ENCODE peak calls at places on chromosomes 12 and 14, in seven cellular contexts. U is neuronal stem cell, S is IMR-90, Z is H9, N is mesenchymal stem cell, B is H1, Q is trophoblast cell. P is an unnamed sample.

GRCh38 chr14:74019743-74020142 is 594 bp downstream of the BBOF1 start:
- DNase-seq in U (no peak), S (peak), Z (no peak), N (peak), B (no peak), Q (peak), P (no peak)

GRCh38 chr12:11892065-11892391 is 178.7 kb upstream of the BCL2L14 start:
- DNase-seq in U (no peak), S (no peak), Z (no peak), N (no peak), B (no peak), Q (no peak), P (peak)

GRCh38 chr12:60421741-60422140 is 825.9 kb downstream of the SLC16A7 start:
- DNase-seq in U (no peak), S (peak), Z (no peak), N (no peak), B (no peak), Q (no peak), P (no peak)

GRCh38 chr14:77965919-77966435 is 166.1 kb downstream of the ADCK1 start:
- DNase-seq in U (no peak), S (peak), Z (peak), N (peak), B (peak), Q (peak), P (peak)

GRCh38 chr12:30996752-30997151 is 70.2 kb downstream of the TSPAN11 start:
- DNase-seq in U (no peak), S (no peak), Z (no peak), N (no peak), B (no peak), Q (no peak), P (no peak)

GRCh38 chr14:68510201-68510600 is 282.7 kb downstream of the ZFP36L1 start:
- DNase-seq in U (no peak), S (peak), Z (no peak), N (peak), B (no peak), Q (no peak), P (no peak)

GRCh38 chr12:102465762-102466560 is 14.4 kb downstream of the IGF1 start:
- DNase-seq in U (no peak), S (no peak), Z (no peak), N (no peak), B (no peak), Q (peak), P (peak)

GRCh38 chr12:50258167-50258551 is 25.2 kb downstream of the LIMA1 start:
- DNase-seq in U (no peak), S (no peak), Z (no peak), N (no peak), B (no peak), Q (peak), P (no peak)

GRCh38 chr14:64708148-64709004 is 4.2 kb downstream of the PLEKHG3 start:
- DNase-seq in U (no peak), S (peak), Z (peak), N (peak), B (peak), Q (peak), P (peak)

GRCh38 chr14:97177016-97177415 is 379.8 kb downstream of the VRK1 start:
- DNase-seq in U (no peak), S (no peak), Z (peak), N (no peak), B (no peak), Q (peak), P (peak)

GRCh38 chr14:34199585-34199984 is 248.7 kb upstream of the EGLN3 start:
- DNase-seq in U (no peak), S (peak), Z (no peak), N (peak), B (no peak), Q (peak), P (peak)

GRCh38 chr12:90355701-90356345 is 599.2 kb downstream of the CCER1 start:
- DNase-seq in U (no peak), S (no peak), Z (no peak), N (no peak), B (no peak), Q (peak), P (peak)

GRCh38 chr14:102323102-102323501 is 3.6 kb downstream of the ZNF839 start:
- DNase-seq in U (no peak), S (peak), Z (peak), N (peak), B (no peak), Q (peak), P (peak)

GRCh38 chr12:89417246-89417977 is 65.1 kb upstream of the DUSP6 start:
- DNase-seq in U (no peak), S (peak), Z (no peak), N (peak), B (no peak), Q (no peak), P (no peak)

GRCh38 chr12:89971880-89972279 is 263.2 kb upstream of the ATP2B1 start:
- DNase-seq in U (no peak), S (no peak), Z (no peak), N (peak), B (no peak), Q (peak), P (peak)

GRCh38 chr12:4045433-4045760 is 172.2 kb upstream of the PARP11 start:
- DNase-seq in U (no peak), S (no peak), Z (no peak), N (no peak), B (peak), Q (no peak), P (no peak)

GRCh38 chr12:61213646-61214045 is 1046.6 kb upstream of the USP15 start:
- DNase-seq in U (no peak), S (no peak), Z (no peak), N (no peak), B (no peak), Q (no peak), P (no peak)

GRCh38 chr14:69771136-69771535 is 4.2 kb downstream of the SRSF5 start:
- DNase-seq in U (no peak), S (no peak), Z (no peak), N (no peak), B (no peak), Q (peak), P (no peak)

GRCh38 chr12:57208116-57208945 is 8.3 kb upstream of the NXPH4 start:
- DNase-seq in U (no peak), S (no peak), Z (no peak), N (no peak), B (no peak), Q (no peak), P (no peak)

GRCh38 chr12:120646044-120646443 is 5.6 kb downstream of the CABP1 start:
- DNase-seq in U (no peak), S (no peak), Z (no peak), N (no peak), B (no peak), Q (no peak), P (no peak)

GRCh38 chr12:43063642-43064041 is 474.1 kb upstream of the PRICKLE1 start:
- DNase-seq in U (no peak), S (peak), Z (no peak), N (no peak), B (no peak), Q (no peak), P (no peak)

GRCh38 chr12:52812749-52813148 is 1.2 kb downstream of the KRT4 start:
- DNase-seq in U (no peak), S (no peak), Z (no peak), N (no peak), B (no peak), Q (no peak), P (no peak)

GRCh38 chr14:31884776-31885379 is 192.2 kb upstream of the ARHGAP5 start:
- DNase-seq in U (no peak), S (peak), Z (no peak), N (no peak), B (no peak), Q (peak), P (peak)

GRCh38 chr12:51683763-51684357 is 92.8 kb downstream of the SCN8A start:
- DNase-seq in U (no peak), S (peak), Z (no peak), N (peak), B (no peak), Q (no peak), P (no peak)

GRCh38 chr14:95199298-95199983 is 42.1 kb upstream of the DICER1 start:
- DNase-seq in U (no peak), S (no peak), Z (no peak), N (no peak), B (no peak), Q (no peak), P (no peak)

GRCh38 chr14:95196826-95197497 is 39.6 kb upstream of the DICER1 start:
- DNase-seq in U (no peak), S (no peak), Z (no peak), N (no peak), B (no peak), Q (no peak), P (no peak)

GRCh38 chr14:95197498-95198010 is 40.2 kb upstream of the DICER1 start:
- DNase-seq in U (no peak), S (no peak), Z (peak), N (no peak), B (no peak), Q (peak), P (peak)

GRCh38 chr14:95198320-95198719 is 41.0 kb upstream of the DICER1 start:
- DNase-seq in U (no peak), S (no peak), Z (no peak), N (no peak), B (no peak), Q (no peak), P (no peak)

GRCh38 chr14:95200404-95200803 is 43.1 kb upstream of the DICER1 start:
- DNase-seq in U (no peak), S (no peak), Z (no peak), N (no peak), B (no peak), Q (no peak), P (no peak)
- H4K8ac ChIP-seq in U (no peak), S (no peak), Z (no peak), N (no peak), B (no peak), Q (no peak), P (no peak)

DNA sequence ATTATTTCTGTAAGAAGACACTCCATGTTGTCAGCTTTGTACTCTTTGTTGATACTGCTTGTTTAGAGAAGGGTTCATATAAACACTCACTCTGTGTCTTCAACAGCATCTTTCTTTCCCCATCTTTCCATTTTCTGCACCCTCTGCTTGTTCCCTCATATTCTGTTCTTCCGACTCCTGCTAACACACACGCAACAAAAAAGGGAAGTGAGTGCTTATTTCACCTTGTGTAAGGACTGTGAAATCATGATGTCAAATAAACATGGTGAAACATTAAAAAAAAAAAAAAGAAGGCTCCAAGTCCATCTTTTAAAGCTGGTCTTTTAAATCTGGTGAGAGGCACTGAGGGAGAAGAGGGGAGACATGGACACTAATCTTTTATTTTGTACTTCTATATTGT is 145.4 kb downstream of the RPAP3 start:
- DNase-seq in U (no peak), S (no peak), Z (no peak), N (no peak), B (no peak), Q (no peak), P (no peak)
- H4K8ac ChIP-seq in U (no peak), S (no peak), Z (no peak), N (no peak), B (no peak), Q (no peak), P (no peak)

DNA sequence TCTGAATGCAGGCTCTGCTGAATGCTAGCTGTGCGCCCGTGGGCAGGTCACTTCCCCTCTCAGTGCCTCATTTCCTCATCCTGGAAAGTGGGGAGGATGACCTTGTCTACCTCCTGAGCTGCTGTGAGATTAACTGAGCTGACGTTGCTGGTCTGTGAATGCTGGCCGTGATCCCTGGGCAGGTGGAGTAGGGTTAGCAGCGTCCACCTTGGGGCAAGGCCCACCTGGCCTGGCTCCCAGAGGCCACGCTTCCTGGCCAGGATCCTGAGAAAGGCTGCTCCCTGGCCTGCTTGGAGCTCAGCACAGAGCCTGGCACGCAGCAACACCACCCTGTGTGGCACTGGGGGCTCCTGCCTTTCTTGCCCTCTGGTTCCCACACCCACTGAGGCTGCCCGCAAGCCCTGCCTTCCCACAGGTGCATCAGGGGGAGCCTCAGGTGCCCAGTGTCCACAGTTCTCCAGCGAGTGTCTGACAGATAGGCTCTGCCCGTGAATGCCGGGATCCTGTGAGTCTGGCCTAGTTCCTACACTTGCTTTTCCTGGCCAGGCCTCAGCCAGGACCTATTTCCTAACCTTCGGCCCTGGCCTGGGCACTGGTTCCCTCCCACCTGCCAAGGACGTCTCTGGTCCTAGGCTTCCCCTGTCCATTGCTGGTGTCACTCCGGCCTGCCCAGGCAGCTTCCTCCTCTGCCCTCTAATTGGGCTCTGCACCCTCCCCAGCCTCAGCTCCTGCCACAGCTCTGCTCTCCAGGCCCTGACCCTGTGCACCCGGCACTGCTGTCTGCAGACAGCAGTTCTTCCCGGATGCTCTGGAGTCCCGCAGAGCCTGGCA is 37.2 kb upstream of the TDRD9 start:
- DNase-seq in U (no peak), S (no peak), Z (no peak), N (no peak), B (no peak), Q (no peak), P (no peak)
- H4K8ac ChIP-seq in U (no peak), S (no peak), Z (no peak), N (no peak), B (peak), Q (no peak), P (no peak)

DNA sequence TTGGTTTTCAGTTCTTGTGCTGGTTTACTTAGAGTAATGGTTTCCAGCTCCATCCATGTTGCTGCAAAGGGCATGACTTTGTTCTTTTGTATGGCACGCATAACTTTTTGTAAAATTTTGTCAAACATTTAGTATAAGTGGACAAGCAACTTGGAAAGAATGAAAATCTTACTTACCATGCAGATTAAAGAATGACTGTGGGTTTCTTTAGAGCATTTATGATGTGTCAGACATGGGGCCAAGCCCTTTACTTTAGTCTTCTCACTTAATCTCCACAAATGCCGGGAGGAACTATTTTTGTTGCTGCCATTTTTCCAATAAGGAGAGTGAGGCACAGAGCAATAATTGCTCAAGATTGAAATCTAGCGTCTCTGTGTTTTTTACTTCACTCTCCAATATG is 652.5 kb upstream of the TBX3 start:
- DNase-seq in U (no peak), S (no peak), Z (no peak), N (no peak), B (no peak), Q (no peak), P (no peak)
- H4K8ac ChIP-seq in U (no peak), S (no peak), Z (no peak), N (no peak), B (no peak), Q (no peak), P (no peak)

GRCh38 chr12:32568241-32568640 is 110.9 kb upstream of the DNM1L start:
- DNase-seq in U (no peak), S (peak), Z (no peak), N (peak), B (no peak), Q (peak), P (peak)

GRCh38 chr12:32561931-32562341 is 117.2 kb upstream of the DNM1L start:
- DNase-seq in U (peak), S (no peak), Z (no peak), N (peak), B (no peak), Q (no peak), P (no peak)

GRCh38 chr12:32569256-32569655 is 109.8 kb upstream of the DNM1L start:
- DNase-seq in U (no peak), S (no peak), Z (no peak), N (no peak), B (no peak), Q (no peak), P (no peak)

GRCh38 chr12:32566663-32567634 is 112.2 kb upstream of the DNM1L start:
- DNase-seq in U (no peak), S (peak), Z (no peak), N (no peak), B (no peak), Q (peak), P (peak)
- H4K8ac ChIP-seq in U (no peak), S (peak), Z (no peak), N (peak), B (no peak), Q (no peak), P (no peak)